ENCODE peak calls at places on chromosomes 12 and 14, in eight cellular contexts. V is A549, N is hepatocyte, T is esophagus squamous epithelium, W is epithelial cell of esophagus, E is cardiac fibroblast, M is GM10248, A is colonic mucosa. G is an unnamed sample.

GRCh38 chr12:80848858-80849257 is 88.9 kb downstream of the LIN7A start:
- DNase-seq in V (no peak), N (no peak), T (no peak), W (peak; percentile 9), E (no peak), M (no peak), A (no peak), G (no peak)

GRCh38 chr14:32134448-32135070 is 57.5 kb downstream of the ARHGAP5 start:
- DNase-seq in V (peak; percentile 18), N (no peak), T (no peak), W (no peak), E (no peak), M (no peak), A (no peak), G (no peak)

GRCh38 chr12:113819495-113819894 is 146.6 kb downstream of the RBM19 start:
- DNase-seq in V (no peak), N (no peak), T (no peak), W (no peak), E (no peak), M (no peak), A (no peak), G (no peak)

GRCh38 chr12:103836345-103836744 is 4.7 kb downstream of the NT5DC3 start:
- DNase-seq in V (no peak), N (no peak), T (no peak), W (no peak), E (no peak), M (no peak), A (no peak), G (no peak)

GRCh38 chr12:94145231-94145979 is 3.0 kb upstream of the PLXNC1 start:
- DNase-seq in V (no peak), N (peak; percentile 46), T (no peak), W (peak; percentile 5), E (peak; percentile 78), M (no peak), A (no peak), G (peak; percentile 77)

GRCh38 chr12:57513266-57513665 is 7.0 kb downstream of the DDIT3 start:
- DNase-seq in V (no peak), N (no peak), T (no peak), W (no peak), E (no peak), M (no peak), A (no peak), G (no peak)

GRCh38 chr12:6914246-6914947 is at the start of gene ENO2:
- DNase-seq in V (peak; percentile 79), N (peak; percentile 86), T (no peak), W (peak; percentile 63), E (peak; percentile 68), M (peak; percentile 89), A (peak; percentile 74), G (peak; percentile 80)

GRCh38 chr12:78918221-78918620 is 53.6 kb downstream of the SYT1 start:
- DNase-seq in V (no peak), N (no peak), T (no peak), W (no peak), E (no peak), M (no peak), A (no peak), G (no peak)

GRCh38 chr14:74474376-74474775 is 18.7 kb downstream of the NPC2 start:
- DNase-seq in V (no peak), N (peak; percentile 23), T (no peak), W (no peak), E (peak; percentile 17), M (no peak), A (no peak), G (no peak)

GRCh38 chr12:76666272-76666845 is 97.6 kb upstream of the ZDHHC17 start:
- DNase-seq in V (no peak), N (no peak), T (no peak), W (no peak), E (no peak), M (no peak), A (no peak), G (no peak)

GRCh38 chr12:1978078-1978477 is 26.2 kb downstream of the DCP1B start:
- DNase-seq in V (no peak), N (peak; percentile 11), T (no peak), W (no peak), E (peak; percentile 59), M (no peak), A (no peak), G (peak; percentile 46)

GRCh38 chr14:38316922-38317321 is 61.0 kb upstream of the CLEC14A start:
- DNase-seq in V (no peak), N (no peak), T (no peak), W (no peak), E (no peak), M (no peak), A (no peak), G (no peak)

GRCh38 chr14:72613196-72613974 is 280.5 kb downstream of the DPF3 start:
- DNase-seq in V (no peak), N (peak; percentile 52), T (no peak), W (peak; percentile 20), E (peak; percentile 57), M (no peak), A (peak; percentile 22), G (peak; percentile 52)

GRCh38 chr14:69726761-69727511 is 40.0 kb upstream of the SRSF5 start:
- DNase-seq in V (peak; percentile 85), N (peak; percentile 86), T (peak; percentile 27), W (peak; percentile 61), E (peak; percentile 81), M (peak; percentile 88), A (peak; percentile 86), G (peak; percentile 84)

DNA sequence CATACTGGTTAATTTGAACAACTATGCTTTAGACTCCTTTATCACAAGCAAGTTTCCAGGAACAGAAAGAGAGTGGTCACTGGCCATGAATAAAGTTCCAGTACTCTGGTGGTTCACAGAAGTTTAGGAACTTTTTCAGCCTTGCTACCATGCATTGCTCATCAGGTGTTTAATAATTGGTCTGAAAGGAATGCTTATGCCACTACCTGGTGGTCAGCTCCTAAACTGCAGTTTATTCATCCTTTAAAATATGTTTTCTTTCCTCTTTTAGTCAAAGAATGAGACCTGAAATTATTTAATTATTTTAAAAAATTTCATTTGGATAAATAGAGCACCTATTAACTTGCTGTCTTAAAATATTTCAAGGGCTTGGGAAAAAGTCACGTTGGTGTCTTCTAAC is 260.1 kb upstream of the OR4E1 start:
- DNase-seq in V (no peak), N (peak; percentile 19), T (no peak), W (peak; percentile 28), E (no peak), M (no peak), A (no peak), G (peak; percentile 19)
- TF ChIP-seq CTCF in V (peak; percentile 21), N (peak; percentile 31), T (peak; percentile 32), W (peak; percentile 30), E (no peak), M (no peak), A (no peak), G (peak; percentile 6)

GRCh38 chr12:13784504-13784903 is 196.9 kb downstream of the GRIN2B start:
- DNase-seq in V (no peak), N (no peak), T (no peak), W (no peak), E (peak; percentile 1), M (no peak), A (no peak), G (no peak)
- TF ChIP-seq CTCF in V (no peak), N (no peak), T (no peak), W (no peak), E (no peak), M (no peak), A (no peak), G (no peak)

GRCh38 chr12:131835616-131836171 is 7.5 kb downstream of the MMP17 start:
- DNase-seq in V (no peak), N (peak; percentile 3), T (no peak), W (no peak), E (no peak), M (no peak), A (no peak), G (no peak)

GRCh38 chr12:131832393-131833231 is 4.4 kb downstream of the MMP17 start:
- DNase-seq in V (peak; percentile 84), N (peak; percentile 7), T (no peak), W (no peak), E (peak; percentile 68), M (no peak), A (no peak), G (no peak)

GRCh38 chr12:131833288-131833895 is 5.2 kb downstream of the MMP17 start:
- DNase-seq in V (no peak), N (peak; percentile 8), T (no peak), W (no peak), E (no peak), M (no peak), A (no peak), G (no peak)

GRCh38 chr12:131834798-131835615 is 6.8 kb downstream of the MMP17 start:
- DNase-seq in V (no peak), N (peak; percentile 9), T (no peak), W (peak; percentile 23), E (no peak), M (no peak), A (no peak), G (no peak)

DNA sequence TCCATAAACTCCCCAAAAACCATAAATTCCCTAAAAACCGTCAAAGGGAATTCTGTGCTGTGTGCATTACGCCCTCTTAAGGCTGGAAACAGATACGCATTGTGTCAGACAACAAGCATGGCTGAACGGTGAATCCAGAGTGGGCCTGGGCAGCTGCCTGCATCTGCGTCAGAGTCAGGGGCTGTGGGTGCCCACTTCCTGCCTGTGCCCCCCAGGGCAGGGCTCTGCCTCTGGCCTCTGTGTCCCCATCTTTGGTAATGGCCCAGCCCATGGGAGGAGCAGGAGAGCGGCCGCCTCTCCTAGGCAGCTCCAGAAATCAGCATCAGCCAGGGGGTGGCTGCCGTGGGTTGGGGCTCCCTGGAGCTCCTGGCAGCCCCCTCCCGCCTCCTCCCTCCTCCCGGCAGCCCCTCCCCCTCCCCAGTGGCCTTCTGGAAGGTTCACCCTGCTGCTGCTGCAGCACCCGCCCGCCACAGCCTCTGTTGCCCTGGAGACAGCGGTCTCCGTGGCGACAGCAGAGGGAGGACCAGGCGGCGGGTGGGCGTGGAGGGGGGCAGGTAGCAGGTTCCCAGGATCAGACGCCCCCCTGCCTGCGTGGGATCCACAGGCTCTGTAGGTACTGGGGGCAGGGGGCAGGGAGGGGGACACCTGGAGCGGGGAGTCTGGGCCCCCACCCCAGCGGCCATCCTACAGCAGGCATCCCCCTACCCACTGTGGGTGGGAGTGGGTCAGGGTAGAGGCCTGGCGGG is 5.9 kb downstream of the MMP17 start:
- DNase-seq in V (no peak), N (peak; percentile 10), T (no peak), W (peak; percentile 40), E (peak; percentile 21), M (no peak), A (no peak), G (no peak)
- TF ChIP-seq CTCF in V (peak; percentile 55), N (peak; percentile 32), T (no peak), W (peak; percentile 56), E (peak; percentile 53), M (peak; percentile 35), A (no peak), G (peak; percentile 51)

GRCh38 chr12:120737557-120738251 is 12.1 kb downstream of the ACADS start:
- DNase-seq in V (no peak), N (no peak), T (no peak), W (peak; percentile 17), E (peak; percentile 17), M (no peak), A (no peak), G (peak; percentile 45)

GRCh38 chr12:120739031-120739762 is 13.6 kb downstream of the ACADS start:
- DNase-seq in V (no peak), N (no peak), T (no peak), W (no peak), E (no peak), M (no peak), A (no peak), G (no peak)

GRCh38 chr12:120739821-120740613 is 14.4 kb downstream of the ACADS start:
- DNase-seq in V (no peak), N (no peak), T (no peak), W (no peak), E (no peak), M (no peak), A (no peak), G (no peak)

GRCh38 chr12:120736404-120737331 is 11.0 kb downstream of the ACADS start:
- DNase-seq in V (no peak), N (no peak), T (no peak), W (no peak), E (no peak), M (no peak), A (no peak), G (no peak)

GRCh38 chr12:120738252-120739030 is 12.8 kb downstream of the ACADS start:
- DNase-seq in V (no peak), N (no peak), T (no peak), W (no peak), E (no peak), M (no peak), A (no peak), G (no peak)
- TF ChIP-seq CTCF in V (no peak), N (no peak), T (no peak), W (no peak), E (no peak), M (no peak), A (no peak), G (peak; percentile 0)

G was measured in cardiac muscle cell.